ENCODE peak calls at places on chromosome 13, in nine cellular contexts. S is progenitor cell of endocrine pancreas; K is CD4-positive, alpha-beta T cell; V is AG09309; O is A549; Q is breast epithelium; P is psoas muscle; H is fibroblast of pulmonary artery; X is dorsolateral prefrontal cortex. E is an unnamed sample.

GRCh38 chr13:26499209-26499601 is 58.3 kb upstream of the WASF3 start:
- DNase-seq in S (no peak), K (no peak), V (no peak), O (no peak), Q (no peak), P (no peak), H (no peak), X (no peak), E (no peak)

GRCh38 chr13:30429235-30429634 is 6.9 kb downstream of the UBE2L5 start:
- DNase-seq in S (no peak), K (no peak), V (no peak), O (no peak), Q (no peak), P (no peak), H (no peak), X (no peak), E (no peak)

GRCh38 chr13:63156816-63157215 is 1741.2 kb upstream of the PCDH20 start:
- DNase-seq in S (no peak), K (no peak), V (no peak), O (no peak), Q (no peak), P (no peak), H (no peak), X (no peak), E (no peak)

GRCh38 chr13:48346583-48346982 is 43.0 kb downstream of the RB1 start:
- DNase-seq in S (no peak), K (no peak), V (no peak), O (no peak), Q (no peak), P (no peak), H (no peak), X (no peak), E (no peak)

GRCh38 chr13:49495783-49496762 is at the start of gene PHF11:
- DNase-seq in S (peak), K (peak), V (no peak), O (peak), Q (peak), P (peak), H (peak), X (peak), E (peak)

GRCh38 chr13:24652346-24652745 is 27.9 kb upstream of the ATP12A start:
- DNase-seq in S (no peak), K (no peak), V (no peak), O (no peak), Q (no peak), P (no peak), H (no peak), X (no peak), E (no peak)

GRCh38 chr13:110070046-110070445 is 236.9 kb downstream of the COL4A1 start:
- DNase-seq in S (no peak), K (no peak), V (no peak), O (no peak), Q (no peak), P (no peak), H (no peak), X (no peak), E (no peak)

GRCh38 chr13:20461481-20461859 is 64.2 kb downstream of the CRYL1 start:
- DNase-seq in S (no peak), K (no peak), V (no peak), O (no peak), Q (no peak), P (no peak), H (peak), X (no peak), E (no peak)

GRCh38 chr13:73722120-73722519 is 412.1 kb downstream of the KLF12 start:
- DNase-seq in S (no peak), K (no peak), V (peak), O (no peak), Q (no peak), P (no peak), H (peak), X (no peak), E (peak)

GRCh38 chr13:45925151-45925550 is 73.6 kb upstream of the SIAH3 start:
- DNase-seq in S (no peak), K (no peak), V (no peak), O (no peak), Q (no peak), P (no peak), H (peak), X (no peak), E (no peak)
- TF ChIP-seq CTCF in S (no peak), K (no peak), V (no peak), O (no peak), Q (no peak), P (no peak), H (peak), X (no peak), E (peak)

DNA sequence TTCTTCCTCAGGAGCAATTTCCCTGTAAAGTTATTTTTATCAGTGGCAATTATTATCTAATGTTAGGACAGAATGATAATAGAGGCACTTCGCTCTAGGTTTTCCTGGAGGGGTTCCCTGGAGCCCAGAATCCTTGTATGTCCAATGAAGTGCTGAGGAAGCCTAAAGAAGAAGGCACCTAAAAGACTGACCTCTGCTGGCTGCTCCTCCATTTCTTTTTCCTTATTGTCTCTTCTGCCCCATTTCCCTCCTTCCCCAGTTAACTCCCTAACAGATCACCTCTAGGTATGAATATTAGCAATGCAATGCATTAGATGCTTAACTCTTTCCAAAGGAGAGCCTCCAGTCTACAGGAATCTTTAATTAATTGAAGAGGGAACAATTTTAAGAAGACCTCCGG is 985.4 kb downstream of the DIAPH3 start:
- DNase-seq in S (no peak), K (no peak), V (no peak), O (no peak), Q (no peak), P (no peak), H (peak), X (no peak), E (no peak)
- TF ChIP-seq CTCF in S (no peak), K (no peak), V (no peak), O (peak), Q (no peak), P (no peak), H (peak), X (peak), E (peak)

GRCh38 chr13:31898383-31899071 is 133.0 kb upstream of the FRY start:
- DNase-seq in S (no peak), K (no peak), V (no peak), O (no peak), Q (no peak), P (no peak), H (no peak), X (no peak), E (no peak)

GRCh38 chr13:31901985-31902384 is 129.6 kb upstream of the FRY start:
- DNase-seq in S (no peak), K (no peak), V (no peak), O (no peak), Q (no peak), P (no peak), H (no peak), X (no peak), E (no peak)

GRCh38 chr13:31905896-31906295 is 125.7 kb upstream of the FRY start:
- DNase-seq in S (no peak), K (no peak), V (no peak), O (no peak), Q (no peak), P (no peak), H (no peak), X (no peak), E (no peak)

GRCh38 chr13:31904941-31905824 is 126.4 kb upstream of the FRY start:
- DNase-seq in S (no peak), K (no peak), V (no peak), O (no peak), Q (no peak), P (no peak), H (no peak), X (no peak), E (no peak)

DNA sequence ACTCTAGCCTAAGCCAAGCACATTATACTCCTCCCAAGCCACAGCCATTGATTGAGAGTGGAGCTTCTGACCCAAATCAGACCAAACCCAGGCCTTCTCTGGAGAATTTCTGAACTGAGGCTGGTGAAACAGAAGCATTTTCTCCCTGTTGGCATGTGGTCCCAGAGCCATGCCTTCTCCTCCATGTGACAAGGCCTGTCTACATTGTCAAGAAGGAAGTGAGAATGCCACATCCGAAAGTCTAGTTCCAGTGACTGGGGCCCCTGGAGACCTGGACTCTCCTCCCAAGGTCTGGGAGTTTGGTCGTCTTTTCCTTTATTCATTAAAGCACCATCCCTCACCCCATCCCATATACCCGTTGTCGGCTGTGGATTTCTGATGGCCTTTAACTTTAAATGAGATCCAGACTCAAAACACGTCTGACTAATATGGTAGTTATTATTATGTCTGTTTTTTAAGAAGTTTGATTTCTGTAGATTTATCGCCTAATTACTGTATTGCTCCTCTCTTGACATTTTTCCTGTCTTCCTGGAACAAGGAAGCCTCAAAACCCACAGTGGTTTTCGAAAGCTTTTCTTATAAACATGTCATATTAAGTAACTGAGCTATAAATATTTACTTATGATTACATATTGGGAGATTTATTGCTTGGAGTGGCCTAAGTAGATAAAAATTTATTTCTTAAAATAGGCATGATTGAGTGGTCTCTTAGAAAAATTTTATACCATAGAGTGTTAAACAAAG is 128.3 kb upstream of the FRY start:
- DNase-seq in S (no peak), K (no peak), V (no peak), O (no peak), Q (no peak), P (no peak), H (no peak), X (no peak), E (no peak)
- TF ChIP-seq CTCF in S (no peak), K (no peak), V (no peak), O (no peak), Q (no peak), P (no peak), H (no peak), X (no peak), E (no peak)

GRCh38 chr13:78593129-78593528 is 10.2 kb downstream of the POU4F1 start:
- DNase-seq in S (no peak), K (no peak), V (no peak), O (no peak), Q (no peak), P (no peak), H (no peak), X (no peak), E (no peak)

GRCh38 chr13:78586706-78587105 is 16.6 kb downstream of the POU4F1 start:
- DNase-seq in S (no peak), K (no peak), V (no peak), O (no peak), Q (no peak), P (no peak), H (no peak), X (no peak), E (no peak)

GRCh38 chr13:78587395-78587794 is 16.0 kb downstream of the POU4F1 start:
- DNase-seq in S (no peak), K (no peak), V (no peak), O (no peak), Q (no peak), P (no peak), H (no peak), X (no peak), E (no peak)

GRCh38 chr13:78593652-78594494 is 9.5 kb downstream of the POU4F1 start:
- DNase-seq in S (no peak), K (no peak), V (no peak), O (no peak), Q (no peak), P (no peak), H (no peak), X (no peak), E (no peak)

GRCh38 chr13:78589206-78589605 is 14.1 kb downstream of the POU4F1 start:
- DNase-seq in S (peak), K (no peak), V (no peak), O (no peak), Q (no peak), P (no peak), H (peak), X (no peak), E (peak)
- TF ChIP-seq CTCF in S (no peak), K (no peak), V (no peak), O (no peak), Q (no peak), P (no peak), H (no peak), X (no peak), E (no peak)

E was measured in GM13977.